ENCODE peak calls at places on chromosomes 4 and X, in seven cellular contexts. B, Q, O, F, V, R and Y are unnamed samples.
A peak's percentile ranks its signal among the peaks of the same experiment; 100 is the strongest.

GRCh38 chrX:23012162-23012561 is 12.4 kb downstream of the DDX53 start:
- DNase-seq in B (no peak), R (no peak), Q (no peak), F (no peak), V (no peak), O (no peak), Y (no peak)

GRCh38 chrX:9378980-9379696 is 85.7 kb upstream of the TBL1X start:
- DNase-seq in B (peak; percentile 29), F (no peak), O (no peak), Q (no peak), R (no peak), V (no peak), Y (no peak)

GRCh38 chrX:1554469-1555210 is 17.7 kb upstream of the P2RY8 start:
- DNase-seq in F (no peak), O (peak; percentile 74), B (no peak), R (no peak), V (no peak), Q (peak; percentile 86), Y (no peak)

GRCh38 chrX:131063613-131064012 is 5.5 kb downstream of the ARHGAP36 start:
- DNase-seq in R (no peak), V (no peak), O (no peak), B (no peak), Q (no peak), F (peak; percentile 20), Y (no peak)

GRCh38 chr4:40301592-40301991 is 33.5 kb upstream of the CHRNA9 start:
- DNase-seq in F (no peak), R (no peak), B (no peak), Q (peak; percentile 84), V (no peak), O (peak; percentile 66), Y (peak; percentile 63)

GRCh38 chr4:107125496-107125895 is 89.4 kb upstream of the DKK2 start:
- DNase-seq in O (no peak), B (no peak), R (no peak), F (no peak), Q (no peak), V (no peak), Y (no peak)

GRCh38 chrX:16155586-16155985 is 11.7 kb upstream of the MAGEB17 start:
- DNase-seq in B (no peak), Q (no peak), F (no peak), R (no peak), O (no peak), V (peak; percentile 16), Y (no peak)

GRCh38 chr4:141132689-141133145 is 552 bp downstream of the RNF150 start:
- DNase-seq in O (no peak), B (no peak), R (no peak), Q (no peak), F (no peak), V (peak; percentile 23), Y (peak; percentile 28)

GRCh38 chr4:96097040-96097607 is 257.2 kb downstream of the PDHA2 start:
- DNase-seq in F (no peak), R (no peak), Q (no peak), O (no peak), V (no peak), B (no peak), Y (no peak)

GRCh38 chr4:10050171-10051120 is 29.1 kb upstream of the SLC2A9 start:
- DNase-seq in O (no peak), Q (peak; percentile 29), B (no peak), R (no peak), F (no peak), V (no peak), Y (no peak)

GRCh38 chr4:24428850-24429249 is 155.5 kb downstream of the DHX15 start:
- DNase-seq in V (no peak), Q (no peak), F (no peak), R (no peak), B (no peak), O (no peak), Y (no peak)

GRCh38 chrX:66028936-66029335 is 10.9 kb downstream of the VSIG4 start:
- DNase-seq in B (no peak), Q (no peak), F (no peak), R (no peak), V (no peak), O (no peak), Y (no peak)

GRCh38 chrX:145821898-145822567 is 4.4 kb downstream of the SLITRK2 start:
- DNase-seq in B (no peak), F (no peak), R (no peak), V (no peak), Q (no peak), O (no peak), Y (no peak)

GRCh38 chr4:105198541-105198940 is 51.9 kb downstream of the TET2 start:
- DNase-seq in O (no peak), F (no peak), B (no peak), Q (no peak), V (no peak), R (no peak), Y (no peak)

GRCh38 chr4:100898844-100899243 is 381.0 kb upstream of the EMCN start:
- DNase-seq in O (no peak), V (peak; percentile 44), B (no peak), F (no peak), R (no peak), Q (no peak), Y (no peak)

GRCh38 chr4:101075536-101075935 is 271.8 kb downstream of the PPP3CA start:
- DNase-seq in F (no peak), B (no peak), Q (no peak), O (no peak), V (no peak), R (no peak), Y (no peak)

GRCh38 chr4:153651961-153652784 is 31.9 kb upstream of the TLR2 start:
- DNase-seq in V (no peak), R (no peak), B (peak; percentile 23), F (no peak), Q (no peak), O (no peak), Y (no peak)

GRCh38 chr4:116881077-116881476 is 204.3 kb downstream of the TRAM1L1 start:
- DNase-seq in F (no peak), B (no peak), R (no peak), Q (no peak), V (no peak), O (no peak), Y (no peak)

GRCh38 chr4:119209077-119209476 is 3.4 kb upstream of the USP53 start:
- DNase-seq in B (peak; percentile 99), F (peak; percentile 18), Q (no peak), O (no peak), V (no peak), R (no peak), Y (peak; percentile 24)

GRCh38 chrX:24993887-24994286 is 21.9 kb downstream of the ARX start:
- DNase-seq in O (no peak), F (no peak), B (no peak), R (no peak), V (no peak), Q (no peak), Y (no peak)

GRCh38 chr4:58553679-58554078 is 1443.5 kb upstream of the IGFBP7 start:
- DNase-seq in F (no peak), B (no peak), O (no peak), V (no peak), R (no peak), Q (no peak), Y (no peak)

GRCh38 chrX:68286076-68286475 is 147.2 kb downstream of the OPHN1 start:
- DNase-seq in R (no peak), O (no peak), V (no peak), B (no peak), F (no peak), Q (no peak), Y (no peak)

GRCh38 chr4:113625902-113626301 is 135.6 kb downstream of the CAMK2D start:
- DNase-seq in V (no peak), F (no peak), B (no peak), R (no peak), O (no peak), Q (no peak), Y (no peak)

GRCh38 chrX:100407784-100408642 is 2.1 kb downstream of the PCDH19 start:
- DNase-seq in Q (no peak), B (no peak), V (no peak), F (no peak), O (no peak), R (no peak), Y (peak; percentile 2)

GRCh38 chrX:76148011-76148665 is 24.7 kb upstream of the PBDC1 start:
- DNase-seq in B (peak; percentile 65), V (no peak), F (no peak), O (no peak), R (no peak), Q (peak; percentile 58), Y (no peak)

GRCh38 chrX:114774691-114775090 is 190.8 kb downstream of the HTR2C start:
- DNase-seq in O (no peak), F (no peak), B (no peak), R (no peak), V (no peak), Q (no peak), Y (no peak)

GRCh38 chrX:83508006-83508405 is at the start of gene POU3F4:
- DNase-seq in F (no peak), B (no peak), R (no peak), O (no peak), Q (no peak), V (no peak), Y (no peak)

GRCh38 chrX:110346681-110347080 is 12.0 kb upstream of the RTL9 start:
- DNase-seq in O (no peak), B (no peak), F (no peak), Q (no peak), R (no peak), V (no peak), Y (no peak)

GRCh38 chr4:147724468-147725201 is 7.3 kb upstream of the ARHGAP10 start:
- DNase-seq in Q (no peak), F (no peak), R (no peak), O (no peak), V (no peak), B (no peak), Y (no peak)

GRCh38 chr4:150278206-150278605 is 200.0 kb downstream of the DCLK2 start:
- DNase-seq in B (no peak), R (no peak), V (no peak), O (no peak), F (no peak), Q (no peak), Y (no peak)

GRCh38 chr4:15375707-15376106 is 52.1 kb upstream of the C1QTNF7 start:
- DNase-seq in V (no peak), R (no peak), F (no peak), O (no peak), Q (no peak), B (no peak), Y (no peak)

GRCh38 chrX:4547218-4547836 is 833.9 kb upstream of the PRKX start:
- DNase-seq in B (peak; percentile 15), O (no peak), F (peak; percentile 43), V (peak; percentile 35), R (peak; percentile 3), Q (peak; percentile 60), Y (peak; percentile 25)

GRCh38 chrX:40108084-40108958 is 10.6 kb upstream of the BCOR start:
- DNase-seq in Q (no peak), F (no peak), V (no peak), R (no peak), O (no peak), B (no peak), Y (no peak)

GRCh38 chr4:99300934-99301333 is 10.1 kb upstream of the ADH1A start:
- DNase-seq in O (no peak), Q (no peak), B (no peak), R (no peak), F (peak; percentile 9), V (peak; percentile 41), Y (no peak)

GRCh38 chr4:87644286-87644685 is 5.8 kb upstream of the DMP1 start:
- DNase-seq in O (no peak), B (no peak), Q (no peak), F (no peak), R (no peak), V (no peak), Y (no peak)